ENCODE peak calls at places on chromosomes 11 and 22, in seven cellular contexts. One of them, this sample, is unnamed.
A peak's percentile ranks its signal among the peaks of the same experiment; 100 is the strongest.

GRCh38 chr22:20027966-20028854 is 7.3 kb downstream of the TANGO2 start:
- DNase-seq in A172: no peak
- DNase-seq in MV-4-11: no peak
- DNase-seq in activated CD4-positive, alpha-beta T cell treated with anti-CD3 and anti-CD28 coated beads, Interleukin-2, amount 10 ng/mL, durations not matched to agents 7 days and 5 days: no peak
- DNase-seq in small intestine: peak; percentile 44
- DNase-seq in kidney: peak; percentile 17
- DNase-seq in T-cell: no peak
- DNase-seq in this sample: no peak

GRCh38 chr11:6612816-6613136 is 760 bp upstream of the TAF10 start:
- DNase-seq in MV-4-11: no peak
- DNase-seq in kidney: peak; percentile 49
- DNase-seq in small intestine: peak; percentile 80
- DNase-seq in activated CD4-positive, alpha-beta T cell treated with anti-CD3 and anti-CD28 coated beads, Interleukin-2, amount 10 ng/mL, durations not matched to agents 7 days and 5 days: no peak
- DNase-seq in A172: no peak
- DNase-seq in T-cell: no peak
- DNase-seq in this sample: no peak

GRCh38 chr11:69818243-69819108 is 740 bp downstream of the FGF3 start:
- DNase-seq in small intestine: no peak
- DNase-seq in MV-4-11: no peak
- DNase-seq in kidney: no peak
- DNase-seq in activated CD4-positive, alpha-beta T cell treated with anti-CD3 and anti-CD28 coated beads, Interleukin-2, amount 10 ng/mL, durations not matched to agents 7 days and 5 days: no peak
- DNase-seq in T-cell: no peak
- DNase-seq in A172: no peak
- DNase-seq in this sample: no peak

GRCh38 chr11:130846606-130847005 is 69.7 kb downstream of the SNX19 start:
- DNase-seq in MV-4-11: no peak
- DNase-seq in kidney: no peak
- DNase-seq in small intestine: no peak
- DNase-seq in A172: no peak
- DNase-seq in activated CD4-positive, alpha-beta T cell treated with anti-CD3 and anti-CD28 coated beads, Interleukin-2, amount 10 ng/mL, durations not matched to agents 7 days and 5 days: no peak
- DNase-seq in T-cell: no peak
- DNase-seq in this sample: no peak

GRCh38 chr11:33701831-33702230 is 1.2 kb upstream of the C11orf91 start:
- DNase-seq in A172: peak; percentile 69
- DNase-seq in kidney: no peak
- DNase-seq in T-cell: no peak
- DNase-seq in MV-4-11: no peak
- DNase-seq in activated CD4-positive, alpha-beta T cell treated with anti-CD3 and anti-CD28 coated beads, Interleukin-2, amount 10 ng/mL, durations not matched to agents 7 days and 5 days: no peak
- DNase-seq in small intestine: peak; percentile 36
- DNase-seq in this sample: no peak

GRCh38 chr22:38657248-38657909 is 941 bp downstream of the CBY1 start:
- DNase-seq in A172: no peak
- DNase-seq in small intestine: peak; percentile 42
- DNase-seq in kidney: no peak
- DNase-seq in activated CD4-positive, alpha-beta T cell treated with anti-CD3 and anti-CD28 coated beads, Interleukin-2, amount 10 ng/mL, durations not matched to agents 7 days and 5 days: peak; percentile 54
- DNase-seq in MV-4-11: no peak
- DNase-seq in T-cell: peak; percentile 9
- DNase-seq in this sample: peak; percentile 68

GRCh38 chr11:118789501-118790356 is 1.2 kb downstream of the DDX6 start:
- DNase-seq in activated CD4-positive, alpha-beta T cell treated with anti-CD3 and anti-CD28 coated beads, Interleukin-2, amount 10 ng/mL, durations not matched to agents 7 days and 5 days: peak; percentile 57
- DNase-seq in kidney: no peak
- DNase-seq in T-cell: no peak
- DNase-seq in MV-4-11: no peak
- DNase-seq in A172: peak; percentile 1
- DNase-seq in small intestine: peak; percentile 88
- DNase-seq in this sample: no peak

GRCh38 chr22:40300884-40301672 is 45.2 kb upstream of the ADSL start:
- DNase-seq in activated CD4-positive, alpha-beta T cell treated with anti-CD3 and anti-CD28 coated beads, Interleukin-2, amount 10 ng/mL, durations not matched to agents 7 days and 5 days: peak; percentile 14
- DNase-seq in T-cell: no peak
- DNase-seq in kidney: no peak
- DNase-seq in A172: no peak
- DNase-seq in MV-4-11: no peak
- DNase-seq in small intestine: no peak
- DNase-seq in this sample: no peak

GRCh38 chr11:58286249-58286648 is 18.2 kb upstream of the OR10W1 start:
- DNase-seq in A172: peak; percentile 1
- DNase-seq in activated CD4-positive, alpha-beta T cell treated with anti-CD3 and anti-CD28 coated beads, Interleukin-2, amount 10 ng/mL, durations not matched to agents 7 days and 5 days: peak; percentile 8
- DNase-seq in MV-4-11: peak; percentile 40
- DNase-seq in T-cell: no peak
- DNase-seq in kidney: no peak
- DNase-seq in small intestine: peak; percentile 65
- DNase-seq in this sample: no peak

GRCh38 chr11:34558673-34559072 is 45.1 kb upstream of the ELF5 start:
- DNase-seq in activated CD4-positive, alpha-beta T cell treated with anti-CD3 and anti-CD28 coated beads, Interleukin-2, amount 10 ng/mL, durations not matched to agents 7 days and 5 days: no peak
- DNase-seq in MV-4-11: no peak
- DNase-seq in small intestine: no peak
- DNase-seq in A172: no peak
- DNase-seq in T-cell: no peak
- DNase-seq in kidney: no peak
- DNase-seq in this sample: no peak

GRCh38 chr22:37248251-37248650 is 4.2 kb upstream of the RAC2 start:
- DNase-seq in A172: no peak
- DNase-seq in small intestine: no peak
- DNase-seq in MV-4-11: no peak
- DNase-seq in kidney: no peak
- DNase-seq in activated CD4-positive, alpha-beta T cell treated with anti-CD3 and anti-CD28 coated beads, Interleukin-2, amount 10 ng/mL, durations not matched to agents 7 days and 5 days: no peak
- DNase-seq in T-cell: no peak
- DNase-seq in this sample: no peak

GRCh38 chr22:25759825-25760231 is 17.8 kb downstream of the MYO18B start:
- DNase-seq in T-cell: no peak
- DNase-seq in A172: peak; percentile 95
- DNase-seq in MV-4-11: peak; percentile 93
- DNase-seq in activated CD4-positive, alpha-beta T cell treated with anti-CD3 and anti-CD28 coated beads, Interleukin-2, amount 10 ng/mL, durations not matched to agents 7 days and 5 days: no peak
- DNase-seq in small intestine: no peak
- DNase-seq in kidney: no peak
- DNase-seq in this sample: no peak

GRCh38 chr11:103537904-103538502 is 428.8 kb downstream of the DYNC2H1 start:
- DNase-seq in A172: peak; percentile 25
- DNase-seq in kidney: no peak
- DNase-seq in MV-4-11: peak; percentile 11
- DNase-seq in T-cell: no peak
- DNase-seq in activated CD4-positive, alpha-beta T cell treated with anti-CD3 and anti-CD28 coated beads, Interleukin-2, amount 10 ng/mL, durations not matched to agents 7 days and 5 days: no peak
- DNase-seq in small intestine: no peak
- DNase-seq in this sample: no peak

GRCh38 chr11:27064086-27064485 is 23.5 kb downstream of the BBOX1 start:
- DNase-seq in T-cell: no peak
- DNase-seq in activated CD4-positive, alpha-beta T cell treated with anti-CD3 and anti-CD28 coated beads, Interleukin-2, amount 10 ng/mL, durations not matched to agents 7 days and 5 days: no peak
- DNase-seq in small intestine: no peak
- DNase-seq in A172: no peak
- DNase-seq in kidney: no peak
- DNase-seq in MV-4-11: no peak
- DNase-seq in this sample: no peak

GRCh38 chr22:33757041-33757440 is 163.2 kb downstream of the LARGE1 start:
- DNase-seq in T-cell: no peak
- DNase-seq in A172: no peak
- DNase-seq in small intestine: no peak
- DNase-seq in kidney: no peak
- DNase-seq in MV-4-11: no peak
- DNase-seq in activated CD4-positive, alpha-beta T cell treated with anti-CD3 and anti-CD28 coated beads, Interleukin-2, amount 10 ng/mL, durations not matched to agents 7 days and 5 days: no peak
- DNase-seq in this sample: no peak

GRCh38 chr11:11211888-11212287 is 141.2 kb downstream of the CSNK2A3 start:
- DNase-seq in MV-4-11: no peak
- DNase-seq in kidney: no peak
- DNase-seq in activated CD4-positive, alpha-beta T cell treated with anti-CD3 and anti-CD28 coated beads, Interleukin-2, amount 10 ng/mL, durations not matched to agents 7 days and 5 days: no peak
- DNase-seq in T-cell: no peak
- DNase-seq in small intestine: no peak
- DNase-seq in A172: no peak
- DNase-seq in this sample: no peak

GRCh38 chr11:76835928-76836612 is 24.6 kb upstream of the ACER3 start:
- DNase-seq in MV-4-11: peak; percentile 78
- DNase-seq in activated CD4-positive, alpha-beta T cell treated with anti-CD3 and anti-CD28 coated beads, Interleukin-2, amount 10 ng/mL, durations not matched to agents 7 days and 5 days: no peak
- DNase-seq in kidney: no peak
- DNase-seq in small intestine: peak; percentile 84
- DNase-seq in A172: peak; percentile 54
- DNase-seq in T-cell: no peak
- DNase-seq in this sample: no peak

GRCh38 chr11:17405232-17406005 is 17.0 kb upstream of the KCNJ11 start:
- DNase-seq in MV-4-11: peak; percentile 19
- DNase-seq in small intestine: peak; percentile 70
- DNase-seq in T-cell: no peak
- DNase-seq in kidney: peak; percentile 95
- DNase-seq in activated CD4-positive, alpha-beta T cell treated with anti-CD3 and anti-CD28 coated beads, Interleukin-2, amount 10 ng/mL, durations not matched to agents 7 days and 5 days: no peak
- DNase-seq in A172: peak; percentile 78
- DNase-seq in this sample: peak; percentile 50

GRCh38 chr11:76603202-76603601 is 67.3 kb downstream of the LRRC32 start:
- DNase-seq in kidney: no peak
- DNase-seq in T-cell: no peak
- DNase-seq in activated CD4-positive, alpha-beta T cell treated with anti-CD3 and anti-CD28 coated beads, Interleukin-2, amount 10 ng/mL, durations not matched to agents 7 days and 5 days: no peak
- DNase-seq in small intestine: no peak
- DNase-seq in MV-4-11: no peak
- DNase-seq in A172: no peak
- DNase-seq in this sample: no peak

GRCh38 chr22:40560551-40560950 is 76.0 kb downstream of the MRTFA start:
- DNase-seq in MV-4-11: no peak
- DNase-seq in activated CD4-positive, alpha-beta T cell treated with anti-CD3 and anti-CD28 coated beads, Interleukin-2, amount 10 ng/mL, durations not matched to agents 7 days and 5 days: no peak
- DNase-seq in small intestine: no peak
- DNase-seq in kidney: no peak
- DNase-seq in T-cell: no peak
- DNase-seq in A172: no peak
- DNase-seq in this sample: no peak

GRCh38 chr11:73453562-73453961 is 77.4 kb downstream of the RELT start:
- DNase-seq in kidney: no peak
- DNase-seq in activated CD4-positive, alpha-beta T cell treated with anti-CD3 and anti-CD28 coated beads, Interleukin-2, amount 10 ng/mL, durations not matched to agents 7 days and 5 days: no peak
- DNase-seq in MV-4-11: peak; percentile 11
- DNase-seq in A172: no peak
- DNase-seq in small intestine: no peak
- DNase-seq in T-cell: no peak
- DNase-seq in this sample: no peak

GRCh38 chr22:38271927-38272372 is 860 bp downstream of the TMEM184B start:
- DNase-seq in A172: no peak
- DNase-seq in T-cell: no peak
- DNase-seq in kidney: no peak
- DNase-seq in activated CD4-positive, alpha-beta T cell treated with anti-CD3 and anti-CD28 coated beads, Interleukin-2, amount 10 ng/mL, durations not matched to agents 7 days and 5 days: peak; percentile 14
- DNase-seq in small intestine: peak; percentile 65
- DNase-seq in MV-4-11: no peak
- DNase-seq in this sample: no peak

GRCh38 chr11:8732748-8733241 is 50.2 kb downstream of the RPL27A start:
- DNase-seq in A172: peak; percentile 84
- DNase-seq in MV-4-11: no peak
- DNase-seq in T-cell: no peak
- DNase-seq in small intestine: no peak
- DNase-seq in activated CD4-positive, alpha-beta T cell treated with anti-CD3 and anti-CD28 coated beads, Interleukin-2, amount 10 ng/mL, durations not matched to agents 7 days and 5 days: no peak
- DNase-seq in kidney: peak; percentile 86
- DNase-seq in this sample: no peak

GRCh38 chr11:35608502-35608901 is 9.8 kb upstream of the FJX1 start:
- DNase-seq in T-cell: no peak
- DNase-seq in small intestine: no peak
- DNase-seq in MV-4-11: no peak
- DNase-seq in kidney: no peak
- DNase-seq in A172: no peak
- DNase-seq in activated CD4-positive, alpha-beta T cell treated with anti-CD3 and anti-CD28 coated beads, Interleukin-2, amount 10 ng/mL, durations not matched to agents 7 days and 5 days: no peak
- DNase-seq in this sample: no peak

GRCh38 chr11:73140213-73141030 is 1.7 kb downstream of the FCHSD2 start:
- DNase-seq in MV-4-11: no peak
- DNase-seq in small intestine: peak; percentile 34
- DNase-seq in kidney: peak; percentile 78
- DNase-seq in A172: peak; percentile 26
- DNase-seq in T-cell: no peak
- DNase-seq in activated CD4-positive, alpha-beta T cell treated with anti-CD3 and anti-CD28 coated beads, Interleukin-2, amount 10 ng/mL, durations not matched to agents 7 days and 5 days: peak; percentile 23
- DNase-seq in this sample: peak; percentile 80

GRCh38 chr11:5803982-5804381 is 4.7 kb upstream of the OR52N2 start:
- DNase-seq in small intestine: no peak
- DNase-seq in activated CD4-positive, alpha-beta T cell treated with anti-CD3 and anti-CD28 coated beads, Interleukin-2, amount 10 ng/mL, durations not matched to agents 7 days and 5 days: no peak
- DNase-seq in T-cell: no peak
- DNase-seq in kidney: no peak
- DNase-seq in A172: no peak
- DNase-seq in MV-4-11: no peak
- DNase-seq in this sample: no peak

GRCh38 chr22:29951675-29952413 is 68.9 kb downstream of the MTMR3 start:
- DNase-seq in T-cell: no peak
- DNase-seq in A172: no peak
- DNase-seq in MV-4-11: no peak
- DNase-seq in small intestine: no peak
- DNase-seq in activated CD4-positive, alpha-beta T cell treated with anti-CD3 and anti-CD28 coated beads, Interleukin-2, amount 10 ng/mL, durations not matched to agents 7 days and 5 days: no peak
- DNase-seq in kidney: no peak
- DNase-seq in this sample: no peak